ENCODE peak calls at places on chromosomes 7 and 10, in six cellular contexts. K, D, M, J, V and B are unnamed samples.

GRCh38 chr10:7563770-7564169 is 103.0 kb downstream of the ITIH5 start:
- DNase-seq in K (no peak), D (no peak), M (no peak), J (no peak), V (no peak), B (no peak)

GRCh38 chr10:79161557-79161956 is 92.8 kb downstream of the ZMIZ1 start:
- DNase-seq in K (no peak), D (no peak), M (no peak), J (no peak), V (no peak), B (no peak)

GRCh38 chr10:71713135-71714040 is 6.2 kb downstream of the C10orf105 start:
- DNase-seq in K (no peak), D (peak; percentile 44), M (no peak), J (no peak), V (no peak), B (peak; percentile 95)

GRCh38 chr7:95404316-95404715 is 8.1 kb upstream of the PON3 start:
- DNase-seq in K (no peak), D (no peak), M (no peak), J (no peak), V (no peak), B (no peak)

GRCh38 chr7:610531-611280 is 91.1 kb upstream of the PDGFA start:
- DNase-seq in K (no peak), D (no peak), M (no peak), J (no peak), V (no peak), B (no peak)

GRCh38 chr7:133290676-133291332 is 37.9 kb downstream of the EXOC4 start:
- DNase-seq in K (no peak), D (no peak), M (no peak), J (no peak), V (no peak), B (no peak)

GRCh38 chr10:120034236-120034635 is 141.7 kb downstream of the SEC23IP start:
- DNase-seq in K (no peak), D (no peak), M (no peak), J (no peak), V (no peak), B (no peak)

GRCh38 chr7:155456772-155457543 is 971 bp upstream of the EN2 start:
- DNase-seq in K (peak; percentile 99), D (no peak), M (no peak), J (no peak), V (peak; percentile 4), B (peak; percentile 73)